ENCODE peak calls at places on chromosomes 4 and X, in seven cellular contexts. One of them, this sample, is unnamed.

GRCh38 chrX:122094611-122095010 is 1047.2 kb downstream of the GLUD2 start:
- DNase-seq in K562: no peak
- DNase-seq in suprapubic skin: no peak
- DNase-seq in HCT116: no peak
- DNase-seq in GM12878: no peak
- DNase-seq in SK-N-SH: no peak
- DNase-seq in upper lobe of left lung: no peak
- DNase-seq in this sample: no peak

GRCh38 chr4:85884251-85884650 is 409.3 kb downstream of the ARHGAP24 start:
- DNase-seq in K562: no peak
- DNase-seq in suprapubic skin: no peak
- DNase-seq in HCT116: no peak
- DNase-seq in GM12878: no peak
- DNase-seq in SK-N-SH: no peak
- DNase-seq in upper lobe of left lung: no peak
- DNase-seq in this sample: no peak

GRCh38 chr4:24470681-24471622 is 113.4 kb downstream of the DHX15 start:
- DNase-seq in K562: no peak
- DNase-seq in suprapubic skin: no peak
- DNase-seq in HCT116: no peak
- DNase-seq in GM12878: no peak
- DNase-seq in SK-N-SH: peak
- DNase-seq in upper lobe of left lung: peak
- DNase-seq in this sample: no peak

GRCh38 chr4:38385286-38386010 is 278.6 kb upstream of the KLF3 start:
- DNase-seq in K562: peak
- DNase-seq in suprapubic skin: no peak
- DNase-seq in HCT116: no peak
- DNase-seq in GM12878: no peak
- DNase-seq in SK-N-SH: no peak
- DNase-seq in upper lobe of left lung: no peak
- DNase-seq in this sample: no peak

GRCh38 chr4:13733817-13734216 is 106.3 kb upstream of the BOD1L1 start:
- DNase-seq in K562: no peak
- DNase-seq in suprapubic skin: no peak
- DNase-seq in HCT116: no peak
- DNase-seq in GM12878: no peak
- DNase-seq in SK-N-SH: peak
- DNase-seq in upper lobe of left lung: no peak
- DNase-seq in this sample: no peak

GRCh38 chr4:111812760-111813159 is 332.5 kb upstream of the FAM241A start:
- DNase-seq in K562: no peak
- DNase-seq in suprapubic skin: no peak
- DNase-seq in HCT116: no peak
- DNase-seq in GM12878: no peak
- DNase-seq in SK-N-SH: no peak
- DNase-seq in upper lobe of left lung: no peak
- DNase-seq in this sample: no peak

GRCh38 chr4:23932935-23933334 is 43.1 kb upstream of the PPARGC1A start:
- DNase-seq in K562: no peak
- DNase-seq in suprapubic skin: no peak
- DNase-seq in HCT116: no peak
- DNase-seq in GM12878: no peak
- DNase-seq in SK-N-SH: no peak
- DNase-seq in upper lobe of left lung: no peak
- DNase-seq in this sample: no peak

GRCh38 chrX:47662144-47662657 is 3.2 kb upstream of the UXT start:
- DNase-seq in K562: peak
- DNase-seq in suprapubic skin: no peak
- DNase-seq in HCT116: no peak
- DNase-seq in GM12878: no peak
- DNase-seq in SK-N-SH: no peak
- DNase-seq in upper lobe of left lung: no peak
- DNase-seq in this sample: no peak

GRCh38 chr4:76752911-76753494 is 144.9 kb downstream of the SOWAHB start:
- DNase-seq in K562: no peak
- DNase-seq in suprapubic skin: no peak
- DNase-seq in HCT116: peak
- DNase-seq in GM12878: no peak
- DNase-seq in SK-N-SH: peak
- DNase-seq in upper lobe of left lung: no peak
- DNase-seq in this sample: no peak

GRCh38 chrX:52353838-52354237 is 15.0 kb upstream of the XAGE2 start:
- DNase-seq in K562: no peak
- DNase-seq in suprapubic skin: no peak
- DNase-seq in HCT116: no peak
- DNase-seq in GM12878: no peak
- DNase-seq in SK-N-SH: no peak
- DNase-seq in upper lobe of left lung: no peak
- DNase-seq in this sample: no peak

GRCh38 chr4:110014233-110014632 is 101.5 kb downstream of the EGF start:
- DNase-seq in K562: no peak
- DNase-seq in suprapubic skin: no peak
- DNase-seq in HCT116: no peak
- DNase-seq in GM12878: no peak
- DNase-seq in SK-N-SH: no peak
- DNase-seq in upper lobe of left lung: no peak
- DNase-seq in this sample: no peak

GRCh38 chr4:138535316-138535715 is 293.2 kb upstream of the SLC7A11 start:
- DNase-seq in K562: no peak
- DNase-seq in suprapubic skin: no peak
- DNase-seq in HCT116: no peak
- DNase-seq in GM12878: no peak
- DNase-seq in SK-N-SH: no peak
- DNase-seq in upper lobe of left lung: no peak
- DNase-seq in this sample: no peak

GRCh38 chr4:139824882-139825522 is 159.4 kb downstream of the MGST2 start:
- DNase-seq in K562: no peak
- DNase-seq in suprapubic skin: no peak
- DNase-seq in HCT116: no peak
- DNase-seq in GM12878: no peak
- DNase-seq in SK-N-SH: no peak
- DNase-seq in upper lobe of left lung: no peak
- DNase-seq in this sample: no peak

GRCh38 chrX:143002206-143002605 is 23.5 kb upstream of the SPANXN4 start:
- DNase-seq in K562: no peak
- DNase-seq in suprapubic skin: no peak
- DNase-seq in HCT116: no peak
- DNase-seq in GM12878: no peak
- DNase-seq in SK-N-SH: no peak
- DNase-seq in upper lobe of left lung: no peak
- DNase-seq in this sample: no peak

GRCh38 chrX:54496936-54497335 is 902 bp upstream of the FGD1 start:
- DNase-seq in K562: no peak
- DNase-seq in suprapubic skin: no peak
- DNase-seq in HCT116: no peak
- DNase-seq in GM12878: no peak
- DNase-seq in SK-N-SH: no peak
- DNase-seq in upper lobe of left lung: no peak
- DNase-seq in this sample: no peak

GRCh38 chr4:33339762-33340161 is 2619.6 kb downstream of the PCDH7 start:
- DNase-seq in K562: no peak
- DNase-seq in suprapubic skin: no peak
- DNase-seq in HCT116: no peak
- DNase-seq in GM12878: no peak
- DNase-seq in SK-N-SH: no peak
- DNase-seq in upper lobe of left lung: no peak
- DNase-seq in this sample: no peak

GRCh38 chr4:104735174-104735573 is 240.5 kb upstream of the CXXC4 start:
- DNase-seq in K562: no peak
- DNase-seq in suprapubic skin: no peak
- DNase-seq in HCT116: no peak
- DNase-seq in GM12878: no peak
- DNase-seq in SK-N-SH: no peak
- DNase-seq in upper lobe of left lung: no peak
- DNase-seq in this sample: no peak

GRCh38 chrX:18702362-18703195 is 4.9 kb upstream of the PPEF1 start:
- DNase-seq in K562: no peak
- DNase-seq in suprapubic skin: no peak
- DNase-seq in HCT116: no peak
- DNase-seq in GM12878: no peak
- DNase-seq in SK-N-SH: no peak
- DNase-seq in upper lobe of left lung: no peak
- DNase-seq in this sample: no peak

GRCh38 chrX:9614016-9614415 is 149.2 kb downstream of the TBL1X start:
- DNase-seq in K562: no peak
- DNase-seq in suprapubic skin: no peak
- DNase-seq in HCT116: no peak
- DNase-seq in GM12878: no peak
- DNase-seq in SK-N-SH: no peak
- DNase-seq in upper lobe of left lung: no peak
- DNase-seq in this sample: no peak

GRCh38 chr4:41692717-41693345 is 55.7 kb downstream of the PHOX2B start:
- DNase-seq in K562: peak
- DNase-seq in suprapubic skin: no peak
- DNase-seq in HCT116: peak
- DNase-seq in GM12878: no peak
- DNase-seq in SK-N-SH: peak
- DNase-seq in upper lobe of left lung: no peak
- DNase-seq in this sample: peak

GRCh38 chrX:49838374-49838773 is 9.3 kb downstream of the PAGE4 start:
- DNase-seq in K562: peak
- DNase-seq in suprapubic skin: no peak
- DNase-seq in HCT116: peak
- DNase-seq in GM12878: no peak
- DNase-seq in SK-N-SH: peak
- DNase-seq in upper lobe of left lung: no peak
- DNase-seq in this sample: peak

GRCh38 chr4:116551798-116552197 is 533.6 kb downstream of the TRAM1L1 start:
- DNase-seq in K562: no peak
- DNase-seq in suprapubic skin: no peak
- DNase-seq in HCT116: no peak
- DNase-seq in GM12878: no peak
- DNase-seq in SK-N-SH: no peak
- DNase-seq in upper lobe of left lung: no peak
- DNase-seq in this sample: no peak

GRCh38 chr4:158781963-158782362 is 13.1 kb downstream of the FNIP2 start:
- DNase-seq in K562: no peak
- DNase-seq in suprapubic skin: no peak
- DNase-seq in HCT116: no peak
- DNase-seq in GM12878: no peak
- DNase-seq in SK-N-SH: no peak
- DNase-seq in upper lobe of left lung: no peak
- DNase-seq in this sample: no peak

GRCh38 chr4:14434483-14434882 is 567.8 kb upstream of the CPEB2 start:
- DNase-seq in K562: no peak
- DNase-seq in suprapubic skin: no peak
- DNase-seq in HCT116: no peak
- DNase-seq in GM12878: no peak
- DNase-seq in SK-N-SH: no peak
- DNase-seq in upper lobe of left lung: no peak
- DNase-seq in this sample: no peak

GRCh38 chr4:27010334-27010940 is 149.8 kb downstream of the STIM2 start:
- DNase-seq in K562: peak
- DNase-seq in suprapubic skin: no peak
- DNase-seq in HCT116: peak
- DNase-seq in GM12878: peak
- DNase-seq in SK-N-SH: peak
- DNase-seq in upper lobe of left lung: no peak
- DNase-seq in this sample: peak

GRCh38 chrX:50157545-50158125 is 43.2 kb downstream of the AKAP4 start:
- DNase-seq in K562: no peak
- DNase-seq in suprapubic skin: no peak
- DNase-seq in HCT116: no peak
- DNase-seq in GM12878: no peak
- DNase-seq in SK-N-SH: no peak
- DNase-seq in upper lobe of left lung: no peak
- DNase-seq in this sample: no peak

GRCh38 chr4:122764808-122765189 is 32.3 kb downstream of the BBS12 start:
- DNase-seq in K562: no peak
- DNase-seq in suprapubic skin: no peak
- DNase-seq in HCT116: no peak
- DNase-seq in GM12878: no peak
- DNase-seq in SK-N-SH: no peak
- DNase-seq in upper lobe of left lung: no peak
- DNase-seq in this sample: no peak

GRCh38 chrX:136767104-136767941 is 13.4 kb downstream of the ARHGEF6 start:
- DNase-seq in K562: peak
- DNase-seq in suprapubic skin: peak
- DNase-seq in HCT116: no peak
- DNase-seq in GM12878: no peak
- DNase-seq in SK-N-SH: peak
- DNase-seq in upper lobe of left lung: peak
- DNase-seq in this sample: peak
- TF ChIP-seq POLR2AphosphoS5 in K562: no peak
- TF ChIP-seq POLR2AphosphoS5 in suprapubic skin: no peak
- TF ChIP-seq POLR2AphosphoS5 in HCT116: no peak
- TF ChIP-seq POLR2AphosphoS5 in GM12878: no peak
- TF ChIP-seq POLR2AphosphoS5 in SK-N-SH: no peak
- TF ChIP-seq POLR2AphosphoS5 in upper lobe of left lung: peak
- TF ChIP-seq POLR2AphosphoS5 in this sample: peak

DNA sequence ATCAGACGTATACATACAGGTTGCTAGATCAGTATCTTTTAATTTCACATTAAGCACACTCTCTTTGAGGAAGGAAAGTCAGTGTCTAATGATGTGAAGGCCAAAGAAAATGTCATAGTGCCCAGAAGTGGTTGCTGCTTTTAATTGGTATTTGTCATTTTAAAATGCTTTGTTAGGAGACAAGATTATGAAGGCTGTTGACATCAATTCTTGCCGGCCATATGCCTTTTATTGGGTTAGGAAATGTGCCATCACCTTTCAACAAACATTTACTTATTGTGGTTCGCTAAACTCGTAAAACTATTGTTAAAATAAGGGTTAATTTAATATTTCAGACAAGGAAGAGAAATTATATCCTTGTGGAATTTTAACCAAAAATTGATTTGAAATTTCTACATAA is 32.2 kb downstream of the NFKB1 start:
- DNase-seq in K562: no peak
- DNase-seq in suprapubic skin: no peak
- DNase-seq in HCT116: no peak
- DNase-seq in GM12878: no peak
- DNase-seq in SK-N-SH: no peak
- DNase-seq in upper lobe of left lung: no peak
- DNase-seq in this sample: no peak
- TF ChIP-seq POLR2AphosphoS5 in K562: no peak
- TF ChIP-seq POLR2AphosphoS5 in suprapubic skin: no peak
- TF ChIP-seq POLR2AphosphoS5 in HCT116: no peak
- TF ChIP-seq POLR2AphosphoS5 in GM12878: no peak
- TF ChIP-seq POLR2AphosphoS5 in SK-N-SH: no peak
- TF ChIP-seq POLR2AphosphoS5 in upper lobe of left lung: no peak
- TF ChIP-seq POLR2AphosphoS5 in this sample: no peak

GRCh38 chrX:41352329-41352801 is 18.4 kb downstream of the DDX3X start:
- DNase-seq in K562: no peak
- DNase-seq in suprapubic skin: no peak
- DNase-seq in HCT116: no peak
- DNase-seq in GM12878: no peak
- DNase-seq in SK-N-SH: no peak
- DNase-seq in upper lobe of left lung: no peak
- DNase-seq in this sample: no peak
- TF ChIP-seq POLR2AphosphoS5 in K562: no peak
- TF ChIP-seq POLR2AphosphoS5 in suprapubic skin: no peak
- TF ChIP-seq POLR2AphosphoS5 in HCT116: peak
- TF ChIP-seq POLR2AphosphoS5 in GM12878: no peak
- TF ChIP-seq POLR2AphosphoS5 in SK-N-SH: no peak
- TF ChIP-seq POLR2AphosphoS5 in upper lobe of left lung: no peak
- TF ChIP-seq POLR2AphosphoS5 in this sample: no peak

DNA sequence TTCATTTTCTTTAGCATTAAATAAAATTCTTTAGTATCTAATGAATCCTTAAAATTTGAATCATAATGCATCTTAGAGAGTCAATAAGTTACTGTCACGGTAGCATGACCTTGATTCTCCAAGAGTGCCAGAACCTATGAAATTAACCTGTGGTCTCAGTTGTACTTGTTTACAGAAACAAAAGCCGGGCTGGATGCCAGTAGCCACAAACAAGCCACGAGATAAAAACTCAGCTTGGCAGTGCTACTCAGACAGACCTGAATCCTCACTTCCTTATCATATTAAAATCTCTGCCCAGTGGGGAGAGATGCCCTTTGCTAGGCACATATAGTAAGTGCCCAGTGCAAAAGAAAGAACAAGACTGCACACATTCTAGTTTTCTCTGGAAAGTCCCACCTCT is 968 bp upstream of the PABPC4L start:
- DNase-seq in K562: no peak
- DNase-seq in suprapubic skin: no peak
- DNase-seq in HCT116: no peak
- DNase-seq in GM12878: no peak
- DNase-seq in SK-N-SH: no peak
- DNase-seq in upper lobe of left lung: no peak
- DNase-seq in this sample: no peak
- TF ChIP-seq POLR2AphosphoS5 in K562: no peak
- TF ChIP-seq POLR2AphosphoS5 in suprapubic skin: no peak
- TF ChIP-seq POLR2AphosphoS5 in HCT116: no peak
- TF ChIP-seq POLR2AphosphoS5 in GM12878: no peak
- TF ChIP-seq POLR2AphosphoS5 in SK-N-SH: no peak
- TF ChIP-seq POLR2AphosphoS5 in upper lobe of left lung: no peak
- TF ChIP-seq POLR2AphosphoS5 in this sample: no peak